ENCODE peak calls at places on chromosomes 1 and 21, in four cellular contexts. H, Q, R and D are unnamed samples.

GRCh38 chr1:230794431-230794830 is 47.2 kb downstream of the CAPN9 start:
- DNase-seq in H (no peak), Q (no peak), R (no peak), D (peak)

GRCh38 chr1:108605633-108606032 is 45.7 kb downstream of the EEIG2 start:
- DNase-seq in H (no peak), Q (no peak), R (no peak), D (no peak)

GRCh38 chr1:225768662-225769426 is 8.8 kb upstream of the SRP9 start:
- DNase-seq in H (no peak), Q (no peak), R (no peak), D (no peak)

GRCh38 chr1:106986603-106987002 is 69.9 kb upstream of the PRMT6 start:
- DNase-seq in H (no peak), Q (no peak), R (no peak), D (no peak)

GRCh38 chr1:67676946-67677345 is 8.1 kb upstream of the GADD45A start:
- DNase-seq in H (no peak), Q (no peak), R (peak), D (no peak)

GRCh38 chr1:86156571-86157455 is at the start of gene COL24A1:
- DNase-seq in H (no peak), Q (peak), R (no peak), D (no peak)

GRCh38 chr1:212457740-212458338 is 25.1 kb downstream of the NENF start:
- DNase-seq in H (peak), Q (peak), R (peak), D (peak)

GRCh38 chr1:213053455-213053854 is 2.4 kb downstream of the RPS6KC1 start:
- DNase-seq in H (no peak), Q (no peak), R (no peak), D (no peak)

GRCh38 chr1:198173832-198174231 is 17.0 kb downstream of the NEK7 start:
- DNase-seq in H (no peak), Q (no peak), R (no peak), D (no peak)

GRCh38 chr1:180156201-180156600 is 1.5 kb downstream of the QSOX1 start:
- DNase-seq in H (no peak), Q (no peak), R (peak), D (no peak)

GRCh38 chr1:206122686-206123085 is 5.5 kb upstream of the AVPR1B start:
- DNase-seq in H (no peak), Q (no peak), R (no peak), D (no peak)

GRCh38 chr1:175146535-175147213 is 45.9 kb downstream of the KIAA0040 start:
- DNase-seq in H (peak), Q (peak), R (peak), D (peak)

GRCh38 chr21:43203523-43204080 is 34.8 kb downstream of the CRYAA start:
- DNase-seq in H (no peak), Q (no peak), R (no peak), D (no peak)

GRCh38 chr1:44086722-44087474 is 31.7 kb upstream of the KLF17 start:
- DNase-seq in H (no peak), Q (no peak), R (no peak), D (no peak)

GRCh38 chr1:153795934-153796785 is 21.0 kb downstream of the SLC27A3 start:
- DNase-seq in H (no peak), Q (no peak), R (no peak), D (no peak)

GRCh38 chr1:215605011-215605621 is 38.0 kb downstream of the KCTD3 start:
- DNase-seq in H (no peak), Q (no peak), R (no peak), D (no peak)

GRCh38 chr1:226332947-226333346 is 24.0 kb upstream of the LIN9 start:
- DNase-seq in H (no peak), Q (no peak), R (peak), D (no peak)

GRCh38 chr1:54011316-54012007 is 6.5 kb downstream of the LDLRAD1 start:
- DNase-seq in H (no peak), Q (no peak), R (no peak), D (no peak)

GRCh38 chr1:192805832-192806323 is 3.0 kb upstream of the RGS2 start:
- DNase-seq in H (no peak), Q (peak), R (peak), D (peak)

GRCh38 chr1:170776777-170777176 is 112.8 kb downstream of the PRRX1 start:
- DNase-seq in H (no peak), Q (no peak), R (no peak), D (no peak)

GRCh38 chr1:168007691-168008090 is 70.8 kb upstream of the MPC2 start:
- DNase-seq in H (no peak), Q (no peak), R (no peak), D (no peak)

GRCh38 chr1:98086156-98086555 is 165.3 kb upstream of the DPYD start:
- DNase-seq in H (no peak), Q (peak), R (no peak), D (peak)